ENCODE peak calls at places on chromosomes 6 and 20, in eight cellular contexts. M is heart right ventricle, Y is nephron progenitor cell, P is fibroblast of mammary gland, Z is astrocyte of the cerebellum, Q is right lobe of liver, V is choroid plexus epithelial cell, F is IMR-90. L is an unnamed sample.

GRCh38 chr6:144094731-144095133 is 641 bp downstream of the SF3B5 start:
- DNase-seq in Q (no peak), F (no peak), M (no peak), Z (no peak), V (no peak), Y (no peak), P (no peak), L (no peak)

GRCh38 chr20:32017711-32018251 is 7.5 kb downstream of the CCM2L start:
- DNase-seq in M (no peak), Q (no peak), P (no peak), F (no peak), Z (no peak), Y (peak), V (no peak), L (no peak)

GRCh38 chr20:33465536-33466302 is 22.2 kb upstream of the SNTA1 start:
- DNase-seq in M (no peak), V (no peak), Y (peak), Z (no peak), F (no peak), P (no peak), Q (no peak), L (no peak)

GRCh38 chr6:161458199-161458598 is 184.3 kb upstream of the AGPAT4 start:
- DNase-seq in V (no peak), Z (no peak), P (no peak), M (no peak), Y (no peak), Q (no peak), F (no peak), L (no peak)

GRCh38 chr6:108561742-108562502 is 1.2 kb downstream of the FOXO3 start:
- DNase-seq in V (no peak), M (peak), Z (no peak), F (peak), P (peak), Q (peak), Y (peak), L (no peak)

GRCh38 chr6:107991939-107992560 is 34.0 kb upstream of the SEC63 start:
- DNase-seq in Y (no peak), P (no peak), Q (no peak), F (no peak), V (no peak), M (no peak), Z (no peak), L (no peak)

GRCh38 chr6:83365931-83366330 is 64.9 kb downstream of the ME1 start:
- DNase-seq in P (peak), Z (peak), V (peak), Q (no peak), M (no peak), Y (no peak), F (peak), L (peak)

GRCh38 chr6:155530219-155530834 is 74.7 kb upstream of the NOX3 start:
- DNase-seq in P (peak), Q (no peak), M (no peak), Y (no peak), V (peak), Z (peak), F (peak), L (no peak)

GRCh38 chr6:7919871-7920270 is 9.3 kb upstream of the TXNDC5 start:
- DNase-seq in M (no peak), F (no peak), V (no peak), Y (no peak), Q (no peak), Z (no peak), P (peak), L (no peak)

GRCh38 chr6:142871910-142872331 is 73.1 kb downstream of the HIVEP2 start:
- DNase-seq in Q (no peak), F (peak), V (peak), Z (peak), M (peak), Y (no peak), P (peak), L (peak)

GRCh38 chr6:3052481-3053230 is 15.6 kb upstream of the RIPK1 start:
- DNase-seq in Z (no peak), M (no peak), V (no peak), P (no peak), Y (no peak), Q (no peak), F (no peak), L (no peak)

GRCh38 chr6:98295776-98296175 is 538.6 kb upstream of the POU3F2 start:
- DNase-seq in P (no peak), Z (no peak), M (no peak), Y (peak), F (no peak), V (no peak), Q (no peak), L (no peak)

GRCh38 chr6:158987657-158988056 is 12.3 kb downstream of the RSPH3 start:
- DNase-seq in Y (no peak), V (no peak), F (no peak), Q (no peak), Z (no peak), P (no peak), M (no peak), L (no peak)

GRCh38 chr20:23609486-23610109 is 3.9 kb upstream of the CST9 start:
- DNase-seq in Z (no peak), M (no peak), V (peak), F (no peak), Y (no peak), P (no peak), Q (no peak), L (no peak)

GRCh38 chr6:155561262-155561970 is 105.8 kb upstream of the NOX3 start:
- DNase-seq in Z (peak), V (peak), M (no peak), F (peak), P (peak), Y (no peak), Q (no peak), L (no peak)

GRCh38 chr6:100001915-100002388 is 7.9 kb upstream of the MCHR2 start:
- DNase-seq in Z (peak), P (peak), F (peak), Y (peak), V (peak), M (peak), Q (peak), L (peak)

GRCh38 chr6:105603779-105604592 is 201.1 kb upstream of the PREP start:
- DNase-seq in Q (no peak), M (no peak), F (peak), P (peak), Z (no peak), V (no peak), Y (no peak), L (no peak)

GRCh38 chr6:74458536-74458935 is 747.3 kb downstream of the COL12A1 start:
- DNase-seq in P (no peak), F (peak), M (no peak), V (peak), Q (no peak), Z (no peak), Y (no peak), L (no peak)

GRCh38 chr20:32678948-32679347 is 5.2 kb upstream of the C20orf203 start:
- DNase-seq in Y (no peak), Z (no peak), P (peak), V (no peak), M (peak), Q (peak), F (peak), L (no peak)

GRCh38 chr20:46485431-46485830 is 27.9 kb downstream of the ZNF334 start:
- DNase-seq in Z (no peak), F (no peak), Q (no peak), P (no peak), M (no peak), V (no peak), Y (no peak), L (no peak)

GRCh38 chr20:19497064-19497463 is 261.0 kb upstream of the RIN2 start:
- DNase-seq in M (no peak), F (peak), P (peak), Z (no peak), Y (no peak), Q (no peak), V (peak), L (peak)

GRCh38 chr20:61937146-61937962 is 128.3 kb downstream of the TAF4 start:
- DNase-seq in P (no peak), Q (peak), Z (no peak), F (no peak), Y (no peak), M (no peak), V (no peak), L (no peak)

GRCh38 chr6:33809619-33810018 is 5.8 kb upstream of the MLN start:
- DNase-seq in Q (no peak), Z (no peak), F (no peak), V (no peak), P (no peak), Y (no peak), M (no peak), L (no peak)

GRCh38 chr20:5996765-5997164 is 46.3 kb downstream of the MCM8 start:
- DNase-seq in P (no peak), Y (no peak), V (no peak), Z (no peak), Q (no peak), F (no peak), M (no peak), L (no peak)

GRCh38 chr6:117326396-117326795 is 61.0 kb downstream of the VGLL2 start:
- DNase-seq in Z (no peak), F (no peak), V (no peak), Y (no peak), M (no peak), Q (no peak), P (peak), L (no peak)

GRCh38 chr6:163390770-163391169 is 23.7 kb upstream of the QKI start:
- DNase-seq in F (no peak), Y (no peak), V (no peak), M (no peak), P (no peak), Q (no peak), Z (no peak), L (no peak)

GRCh38 chr6:74073896-74074295 is 377.9 kb downstream of the CD109 start:
- DNase-seq in M (no peak), P (peak), V (no peak), Y (no peak), F (peak), Q (no peak), Z (no peak), L (no peak)

GRCh38 chr6:754202-754601 is 61.3 kb upstream of the EXOC2 start:
- DNase-seq in M (no peak), Y (no peak), V (no peak), Q (no peak), P (no peak), F (no peak), Z (no peak), L (no peak)

GRCh38 chr20:13364278-13365170 is 143.4 kb downstream of the ISM1 start:
- DNase-seq in Y (no peak), Q (no peak), P (no peak), V (no peak), Z (no peak), M (no peak), F (no peak), L (no peak)

GRCh38 chr6:47787620-47788497 is 6.0 kb downstream of the OPN5 start:
- DNase-seq in Q (peak), M (peak), Y (peak), V (peak), Z (peak), P (peak), F (peak), L (no peak)

GRCh38 chr6:33794910-33795615 is 6.1 kb upstream of the LEMD2 start:
- DNase-seq in V (no peak), M (no peak), P (no peak), F (no peak), Z (no peak), Q (no peak), Y (no peak), L (no peak)

GRCh38 chr6:41366150-41366549 is 30.7 kb downstream of the NCR2 start:
- DNase-seq in P (no peak), M (no peak), V (no peak), Y (no peak), F (no peak), Z (no peak), Q (no peak), L (no peak)

GRCh38 chr6:41367061-41367460 is 31.7 kb downstream of the NCR2 start:
- DNase-seq in V (no peak), Y (no peak), F (no peak), Q (no peak), Z (no peak), M (no peak), P (no peak), L (no peak)

GRCh38 chr6:41370488-41371111 is 35.2 kb downstream of the NCR2 start:
- DNase-seq in P (no peak), Z (no peak), Q (no peak), Y (no peak), M (no peak), F (no peak), V (no peak), L (no peak)

GRCh38 chr6:41371461-41371991 is 36.1 kb downstream of the NCR2 start:
- DNase-seq in F (peak), Y (peak), Z (peak), P (peak), Q (no peak), M (peak), V (peak), L (no peak)

DNA sequence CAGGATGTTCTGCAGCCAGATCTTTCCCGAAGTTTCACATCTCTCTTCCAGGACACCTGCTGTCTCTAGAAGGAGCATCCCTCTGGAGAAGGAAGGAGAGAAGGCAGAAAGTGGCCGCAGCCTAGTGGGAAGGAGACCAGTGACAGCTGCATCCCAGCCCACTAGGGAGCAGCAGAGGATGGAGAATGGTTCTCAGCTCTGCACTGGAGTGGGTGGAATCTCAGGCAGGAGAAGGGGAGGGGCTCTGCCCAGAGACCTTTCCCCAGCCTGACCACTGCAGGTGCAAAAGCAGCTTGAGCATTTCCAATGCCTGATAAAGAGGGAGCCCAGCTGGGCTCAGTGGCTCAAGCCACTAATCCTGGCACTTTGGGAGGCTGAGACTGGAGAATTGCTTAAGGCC is 32.3 kb downstream of the NCR2 start:
- DNase-seq in P (peak), V (peak), Q (no peak), Y (peak), Z (peak), M (peak), F (peak), L (no peak)
- TF ChIP-seq CTCF in P (peak), V (peak), Q (peak), Y (peak), Z (peak), M (peak), F (peak), L (peak)

GRCh38 chr6:37365791-37366190 is 12.0 kb downstream of the RNF8 start:
- DNase-seq in Y (no peak), V (peak), F (peak), P (peak), M (no peak), Q (no peak), Z (peak), L (no peak)
- TF ChIP-seq CTCF in Y (no peak), V (peak), F (peak), P (peak), M (peak), Q (peak), Z (peak), L (peak)

GRCh38 chr20:35466856-35467255 is 11.5 kb downstream of the CEP250 start:
- DNase-seq in P (no peak), Q (no peak), M (no peak), F (no peak), Y (no peak), Z (no peak), V (no peak), L (no peak)
- TF ChIP-seq CTCF in P (no peak), Q (no peak), M (no peak), F (no peak), Y (no peak), Z (no peak), V (no peak), L (no peak)

GRCh38 chr20:58851221-58851968 is 693 bp upstream of the GNAS-AS1 start:
- DNase-seq in F (no peak), M (no peak), Y (peak), P (no peak), Z (no peak), Q (no peak), V (no peak), L (no peak)

GRCh38 chr20:58851969-58852458 is 502 bp upstream of the GNAS start:
- DNase-seq in Y (no peak), Q (no peak), Z (no peak), M (no peak), V (no peak), P (no peak), F (no peak), L (no peak)

GRCh38 chr20:58852559-58853271 is at the start of gene GNAS:
- DNase-seq in Q (no peak), M (peak), V (peak), Y (peak), P (peak), F (peak), Z (peak), L (no peak)

GRCh38 chr20:58853466-58853865 is 950 bp downstream of the GNAS start:
- DNase-seq in F (no peak), Q (no peak), Y (no peak), V (no peak), M (no peak), Z (no peak), P (no peak), L (no peak)

GRCh38 chr20:58850693-58851174 is at the start of gene GNAS-AS1:
- DNase-seq in F (peak), Y (peak), V (peak), P (peak), M (peak), Z (peak), Q (no peak), L (peak)
- TF ChIP-seq CTCF in F (no peak), Y (no peak), V (no peak), P (no peak), M (peak), Z (no peak), Q (no peak), L (no peak)

DNA sequence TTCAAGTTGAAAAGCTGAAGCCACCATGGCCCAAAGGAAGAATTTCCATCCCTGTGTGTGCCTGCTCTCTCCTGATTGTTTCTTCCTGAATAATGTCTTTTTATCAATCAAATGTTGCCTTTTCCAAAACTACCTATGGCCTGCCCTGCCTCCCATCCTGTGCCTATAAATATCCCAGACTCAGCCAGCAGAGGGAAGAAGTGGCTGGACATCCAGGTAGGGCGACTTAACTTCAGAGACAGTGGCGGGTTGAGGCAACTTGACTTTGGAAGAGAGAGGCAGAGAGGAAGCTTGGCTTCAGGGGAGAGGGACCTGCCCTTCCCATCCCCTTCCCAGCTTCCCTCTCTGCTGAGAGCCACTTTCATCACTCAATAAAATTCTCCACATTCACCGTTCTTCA is 133.0 kb downstream of the LCA5 start:
- DNase-seq in P (no peak), Z (no peak), V (no peak), Q (no peak), F (no peak), M (no peak), Y (no peak), L (no peak)
- TF ChIP-seq CTCF in P (no peak), Z (no peak), V (peak), Q (no peak), F (no peak), M (no peak), Y (no peak), L (no peak)

DNA sequence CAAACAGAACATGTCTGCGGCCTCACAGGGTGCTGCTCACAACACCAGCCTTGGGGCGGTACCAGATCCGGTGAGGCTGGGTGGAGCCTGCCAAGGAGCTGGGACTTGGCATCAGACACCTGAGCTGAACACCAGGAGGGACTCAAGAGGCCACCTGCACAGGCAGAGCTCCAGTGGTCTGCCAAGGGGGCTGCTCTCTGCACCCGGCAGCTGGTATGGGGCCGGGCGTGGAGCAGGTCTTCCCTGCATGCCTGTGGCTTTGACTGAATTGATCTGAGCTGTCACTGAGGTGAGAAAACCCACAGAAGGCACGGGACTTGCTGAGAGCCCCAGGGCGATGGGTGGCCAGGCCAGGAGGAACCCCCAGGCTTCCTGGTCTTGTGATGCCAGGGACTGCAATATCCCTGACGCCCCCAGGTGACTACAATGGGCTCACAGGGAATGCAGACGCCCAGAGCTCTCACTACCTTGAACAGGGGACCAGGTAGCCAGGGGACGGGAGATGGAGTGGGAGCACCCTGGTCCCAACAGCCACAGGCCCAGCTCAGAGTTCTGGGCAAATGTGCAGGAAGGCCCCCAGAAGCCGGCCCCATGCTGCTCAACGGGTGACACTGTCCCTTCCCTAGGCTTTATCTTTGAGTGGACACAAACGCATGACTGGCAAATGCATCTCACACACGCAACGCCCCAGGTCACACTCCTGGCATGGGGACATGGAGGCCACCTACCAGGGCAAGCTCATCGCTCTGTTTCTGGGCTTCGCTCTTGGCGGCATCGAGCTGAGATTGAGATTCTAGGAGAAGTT is 48.2 kb downstream of the DSTN start:
- DNase-seq in V (no peak), Q (peak), F (no peak), Y (peak), Z (no peak), P (no peak), M (no peak), L (no peak)
- TF ChIP-seq CTCF in V (no peak), Q (no peak), F (no peak), Y (no peak), Z (no peak), P (no peak), M (no peak), L (no peak)